ENCODE peak calls at places on chromosomes 6 and 20, in seven cellular contexts. L is stimulated activated CD4-positive, alpha-beta T cell treated with anti-CD3 and anti-CD28 coated beads, Interleukin-4, amount 100 ng/mL, for 1 hour; C is HS-5; J is astrocyte of the cerebellum; W is breast epithelium; T is endothelial cell; A is A549. V is an unnamed sample.

GRCh38 chr20:57609842-57610167 is 10.4 kb downstream of the ZBP1 start:
- DNase-seq in C (no peak), L (no peak), A (no peak), J (no peak), T (no peak), W (no peak), V (no peak)

GRCh38 chr6:17456711-17457110 is 63.3 kb downstream of the CAP2 start:
- DNase-seq in J (no peak), C (no peak), W (no peak), L (no peak), T (no peak), A (no peak), V (peak)

GRCh38 chr20:3297096-3297411 is 58.1 kb upstream of the SLC4A11 start:
- DNase-seq in L (no peak), C (no peak), W (no peak), A (no peak), J (no peak), T (no peak), V (no peak)

GRCh38 chr6:158666637-158667359 is 16.9 kb downstream of the SYTL3 start:
- DNase-seq in A (no peak), C (no peak), J (no peak), L (no peak), T (no peak), W (peak), V (no peak)

GRCh38 chr20:33046412-33046811 is 7.3 kb upstream of the BPIFB3 start:
- DNase-seq in L (no peak), T (no peak), C (no peak), W (no peak), J (no peak), A (no peak), V (no peak)

GRCh38 chr20:63814833-63815612 is 16.0 kb downstream of the ZBTB46 start:
- DNase-seq in L (no peak), W (no peak), J (no peak), C (no peak), A (no peak), T (no peak), V (no peak)

GRCh38 chr6:95321106-95321505 is 256.2 kb upstream of the MANEA start:
- DNase-seq in W (no peak), A (no peak), T (no peak), C (peak), J (no peak), L (no peak), V (no peak)

GRCh38 chr6:52299598-52300144 is 15.1 kb upstream of the MCM3 start:
- DNase-seq in W (no peak), A (no peak), L (no peak), T (no peak), C (no peak), J (no peak), V (no peak)

GRCh38 chr6:4820704-4821276 is 44.6 kb downstream of the CDYL start:
- DNase-seq in L (no peak), A (no peak), T (no peak), J (no peak), C (peak), W (no peak), V (no peak)

GRCh38 chr20:31597483-31597858 is 7.6 kb upstream of the ID1 start:
- DNase-seq in T (no peak), C (no peak), A (no peak), W (no peak), J (no peak), L (no peak), V (no peak)

GRCh38 chr6:85126448-85127178 is 323.3 kb upstream of the NT5E start:
- DNase-seq in J (no peak), W (no peak), T (peak), A (peak), L (no peak), C (no peak), V (peak)

GRCh38 chr6:72703093-72703492 is 81.2 kb downstream of the KCNQ5 start:
- DNase-seq in A (no peak), W (no peak), J (no peak), C (no peak), L (no peak), T (no peak), V (no peak)